ENCODE peak calls at places on chromosomes 6 and 20, in eight cellular contexts. One of them, this sample, is unnamed.

GRCh38 chr6:63527658-63528514 is 44.4 kb upstream of the LOC128125822 start:
- DNase-seq in mucosa of descending colon: no peak
- DNase-seq in fibroblast of lung: peak; percentile 99
- DNase-seq in MM.1S: no peak
- DNase-seq in Caco-2: no peak
- DNase-seq in heart right ventricle: no peak
- DNase-seq in small intestine: peak; percentile 71
- DNase-seq in ovary: no peak
- DNase-seq in this sample: no peak

GRCh38 chr20:35731862-35732643 is 10.0 kb downstream of the RBM39 start:
- DNase-seq in Caco-2: no peak
- DNase-seq in small intestine: no peak
- DNase-seq in mucosa of descending colon: no peak
- DNase-seq in ovary: no peak
- DNase-seq in fibroblast of lung: no peak
- DNase-seq in heart right ventricle: no peak
- DNase-seq in MM.1S: no peak
- DNase-seq in this sample: no peak

GRCh38 chr6:56370127-56370540 is 122.8 kb upstream of the COL21A1 start:
- DNase-seq in ovary: no peak
- DNase-seq in Caco-2: peak; percentile 81
- DNase-seq in mucosa of descending colon: peak; percentile 71
- DNase-seq in small intestine: peak; percentile 86
- DNase-seq in MM.1S: no peak
- DNase-seq in fibroblast of lung: peak; percentile 25
- DNase-seq in heart right ventricle: peak; percentile 72
- DNase-seq in this sample: no peak

GRCh38 chr6:151005896-151006632 is 140.6 kb downstream of the MTHFD1L start:
- DNase-seq in heart right ventricle: no peak
- DNase-seq in small intestine: no peak
- DNase-seq in fibroblast of lung: no peak
- DNase-seq in ovary: no peak
- DNase-seq in mucosa of descending colon: no peak
- DNase-seq in MM.1S: no peak
- DNase-seq in Caco-2: no peak
- DNase-seq in this sample: no peak

GRCh38 chr6:35382015-35382414 is 39.7 kb downstream of the PPARD start:
- DNase-seq in small intestine: no peak
- DNase-seq in MM.1S: no peak
- DNase-seq in fibroblast of lung: no peak
- DNase-seq in Caco-2: no peak
- DNase-seq in ovary: no peak
- DNase-seq in heart right ventricle: no peak
- DNase-seq in mucosa of descending colon: no peak
- DNase-seq in this sample: no peak

GRCh38 chr6:127030841-127031240 is 87.6 kb upstream of the RSPO3 start:
- DNase-seq in MM.1S: no peak
- DNase-seq in heart right ventricle: no peak
- DNase-seq in mucosa of descending colon: no peak
- DNase-seq in small intestine: no peak
- DNase-seq in ovary: no peak
- DNase-seq in Caco-2: no peak
- DNase-seq in fibroblast of lung: no peak
- DNase-seq in this sample: no peak

GRCh38 chr6:154404791-154405400 is 48.3 kb upstream of the IPCEF1 start:
- DNase-seq in fibroblast of lung: peak; percentile 68
- DNase-seq in heart right ventricle: no peak
- DNase-seq in small intestine: no peak
- DNase-seq in mucosa of descending colon: no peak
- DNase-seq in Caco-2: no peak
- DNase-seq in MM.1S: no peak
- DNase-seq in ovary: peak; percentile 17
- DNase-seq in this sample: no peak

GRCh38 chr6:138159246-138159645 is 2.5 kb upstream of the ARFGEF3 start:
- DNase-seq in small intestine: no peak
- DNase-seq in Caco-2: no peak
- DNase-seq in mucosa of descending colon: no peak
- DNase-seq in MM.1S: no peak
- DNase-seq in ovary: no peak
- DNase-seq in fibroblast of lung: no peak
- DNase-seq in heart right ventricle: no peak
- DNase-seq in this sample: no peak

GRCh38 chr6:33298773-33299236 is at the start of gene RGL2:
- DNase-seq in mucosa of descending colon: peak; percentile 87
- DNase-seq in Caco-2: peak; percentile 47
- DNase-seq in heart right ventricle: peak; percentile 94
- DNase-seq in fibroblast of lung: peak; percentile 55
- DNase-seq in ovary: peak; percentile 85
- DNase-seq in MM.1S: peak; percentile 67
- DNase-seq in small intestine: peak; percentile 67
- DNase-seq in this sample: peak; percentile 54

GRCh38 chr6:35044771-35045275 is 96.3 kb downstream of the TCP11 start:
- DNase-seq in heart right ventricle: no peak
- DNase-seq in small intestine: peak; percentile 17
- DNase-seq in fibroblast of lung: no peak
- DNase-seq in ovary: no peak
- DNase-seq in mucosa of descending colon: peak; percentile 30
- DNase-seq in Caco-2: no peak
- DNase-seq in MM.1S: no peak
- DNase-seq in this sample: no peak

GRCh38 chr6:82067021-82067420 is 180.5 kb downstream of the IBTK start:
- DNase-seq in ovary: no peak
- DNase-seq in Caco-2: no peak
- DNase-seq in small intestine: no peak
- DNase-seq in fibroblast of lung: peak; percentile 21
- DNase-seq in mucosa of descending colon: no peak
- DNase-seq in heart right ventricle: peak; percentile 28
- DNase-seq in MM.1S: peak; percentile 89
- DNase-seq in this sample: no peak

GRCh38 chr6:144007779-144008500 is at the start of gene PLAGL1:
- DNase-seq in MM.1S: no peak
- DNase-seq in heart right ventricle: peak; percentile 59
- DNase-seq in ovary: peak; percentile 57
- DNase-seq in mucosa of descending colon: peak; percentile 82
- DNase-seq in Caco-2: no peak
- DNase-seq in fibroblast of lung: peak; percentile 61
- DNase-seq in small intestine: peak; percentile 24
- DNase-seq in this sample: peak; percentile 38

GRCh38 chr20:9392892-9393857 is 121.2 kb upstream of the LAMP5 start:
- DNase-seq in heart right ventricle: peak; percentile 62
- DNase-seq in Caco-2: peak; percentile 65
- DNase-seq in MM.1S: peak; percentile 63
- DNase-seq in mucosa of descending colon: peak; percentile 54
- DNase-seq in small intestine: peak; percentile 71
- DNase-seq in fibroblast of lung: peak; percentile 81
- DNase-seq in ovary: peak; percentile 19
- DNase-seq in this sample: no peak

GRCh38 chr20:50484271-50484976 is 25.8 kb upstream of the PTPN1 start:
- DNase-seq in heart right ventricle: no peak
- DNase-seq in Caco-2: no peak
- DNase-seq in fibroblast of lung: no peak
- DNase-seq in MM.1S: no peak
- DNase-seq in ovary: no peak
- DNase-seq in mucosa of descending colon: no peak
- DNase-seq in small intestine: peak; percentile 21
- DNase-seq in this sample: no peak
- H3K4me3 ChIP-seq in heart right ventricle: peak overlapping the region; percentile 50
- H3K4me3 ChIP-seq in Caco-2: no peak overlapping the region
- H3K4me3 ChIP-seq in fibroblast of lung: no peak overlapping the region
- H3K4me3 ChIP-seq in MM.1S: no peak overlapping the region
- H3K4me3 ChIP-seq in ovary: peak overlapping the region; percentile 35
- H3K4me3 ChIP-seq in mucosa of descending colon: no peak overlapping the region
- H3K4me3 ChIP-seq in small intestine: no peak overlapping the region
- H3K4me3 ChIP-seq in this sample: peak overlapping the region; percentile 89

DNA sequence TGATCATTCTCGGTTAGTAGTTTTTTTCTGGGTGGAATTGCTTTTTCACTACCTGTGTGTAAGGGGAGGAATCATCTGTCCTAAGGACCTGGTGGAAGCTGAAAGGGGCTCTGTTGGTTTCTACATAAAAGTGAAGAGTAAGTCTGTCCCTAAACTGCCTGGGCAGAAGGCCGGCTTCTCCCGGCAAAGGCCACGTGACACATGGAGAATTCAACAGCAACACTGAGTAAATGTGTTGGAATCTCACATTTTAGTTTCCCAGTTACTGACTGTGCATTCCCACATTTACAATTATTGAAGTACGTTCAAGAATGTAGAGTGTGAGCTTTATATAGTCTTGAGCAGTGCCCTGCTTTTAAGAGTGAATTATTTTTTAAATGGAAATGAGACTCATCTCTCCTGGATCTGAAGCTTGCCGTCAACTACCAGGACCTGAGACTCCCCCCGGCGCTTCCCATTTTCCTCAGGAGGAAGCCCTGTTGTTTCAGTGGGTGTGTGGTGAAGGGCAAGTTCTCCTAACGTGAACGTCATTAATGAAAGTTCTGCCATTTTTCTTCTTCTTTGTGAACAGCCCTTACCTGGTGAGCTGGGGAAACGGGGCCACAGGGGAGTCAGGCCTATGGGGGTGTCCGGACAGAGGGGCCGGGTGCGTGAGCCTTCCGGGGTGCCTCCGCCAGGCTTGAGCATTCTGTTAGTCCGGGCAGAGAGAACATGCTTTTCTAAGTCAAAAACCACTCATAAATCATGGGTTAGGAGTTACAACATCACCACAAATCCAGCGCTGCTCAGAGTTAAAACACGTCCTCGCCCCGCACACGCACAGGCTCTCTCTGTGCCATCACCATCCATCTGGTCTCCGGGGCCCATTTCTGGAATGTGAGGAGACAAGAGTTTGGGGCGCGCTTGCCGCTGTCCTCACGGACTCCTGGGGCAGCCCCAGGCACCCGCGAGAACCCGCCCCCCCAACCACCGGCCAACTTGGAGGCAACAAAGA is 56.6 kb upstream of the SMOC2 start:
- DNase-seq in heart right ventricle: no peak
- DNase-seq in Caco-2: no peak
- DNase-seq in mucosa of descending colon: no peak
- DNase-seq in small intestine: no peak
- DNase-seq in MM.1S: no peak
- DNase-seq in ovary: no peak
- DNase-seq in fibroblast of lung: no peak
- DNase-seq in this sample: no peak
- H3K9me3 ChIP-seq in heart right ventricle: no peaks in the 10 kb centered on the region
- H3K9me3 ChIP-seq in Caco-2: peaks cover 7% of the 10 kb centered on the region
- H3K9me3 ChIP-seq in mucosa of descending colon: no peaks in the 10 kb centered on the region
- H3K9me3 ChIP-seq in small intestine: no peaks in the 10 kb centered on the region
- H3K9me3 ChIP-seq in MM.1S: no peaks in the 10 kb centered on the region
- H3K9me3 ChIP-seq in ovary: no peaks in the 10 kb centered on the region
- H3K9me3 ChIP-seq in fibroblast of lung: peaks cover 7% of the 10 kb centered on the region
- H3K9me3 ChIP-seq in this sample: peaks cover 7% of the 10 kb centered on the region

GRCh38 chr6:8738951-8739350 is 303.6 kb upstream of the SLC35B3 start:
- DNase-seq in ovary: no peak
- DNase-seq in Caco-2: no peak
- DNase-seq in fibroblast of lung: no peak
- DNase-seq in mucosa of descending colon: no peak
- DNase-seq in small intestine: no peak
- DNase-seq in heart right ventricle: no peak
- DNase-seq in MM.1S: no peak
- DNase-seq in this sample: no peak

GRCh38 chr6:8739454-8739853 is 304.1 kb upstream of the SLC35B3 start:
- DNase-seq in mucosa of descending colon: no peak
- DNase-seq in Caco-2: no peak
- DNase-seq in ovary: no peak
- DNase-seq in small intestine: no peak
- DNase-seq in MM.1S: no peak
- DNase-seq in fibroblast of lung: no peak
- DNase-seq in heart right ventricle: no peak
- DNase-seq in this sample: no peak

GRCh38 chr6:8743146-8743745 is 307.9 kb upstream of the SLC35B3 start:
- DNase-seq in mucosa of descending colon: no peak
- DNase-seq in heart right ventricle: no peak
- DNase-seq in small intestine: peak; percentile 2
- DNase-seq in ovary: no peak
- DNase-seq in MM.1S: peak; percentile 38
- DNase-seq in fibroblast of lung: no peak
- DNase-seq in Caco-2: no peak
- DNase-seq in this sample: no peak
- H3K4me3 ChIP-seq in mucosa of descending colon: no peak overlapping the region
- H3K4me3 ChIP-seq in heart right ventricle: no peak overlapping the region
- H3K4me3 ChIP-seq in small intestine: no peak overlapping the region
- H3K4me3 ChIP-seq in ovary: no peak overlapping the region
- H3K4me3 ChIP-seq in MM.1S: peak overlapping the region; percentile 58
- H3K4me3 ChIP-seq in fibroblast of lung: no peak overlapping the region
- H3K4me3 ChIP-seq in Caco-2: no peak overlapping the region
- H3K4me3 ChIP-seq in this sample: peak overlapping the region; percentile 58

GRCh38 chr6:111274593-111275217 is 187.4 kb downstream of the SLC16A10 start:
- DNase-seq in mucosa of descending colon: no peak
- DNase-seq in Caco-2: no peak
- DNase-seq in heart right ventricle: no peak
- DNase-seq in small intestine: no peak
- DNase-seq in fibroblast of lung: peak; percentile 29
- DNase-seq in ovary: no peak
- DNase-seq in MM.1S: no peak
- DNase-seq in this sample: no peak

GRCh38 chr6:111276335-111276734 is 189.0 kb downstream of the SLC16A10 start:
- DNase-seq in MM.1S: no peak
- DNase-seq in Caco-2: no peak
- DNase-seq in small intestine: no peak
- DNase-seq in mucosa of descending colon: no peak
- DNase-seq in ovary: no peak
- DNase-seq in heart right ventricle: no peak
- DNase-seq in fibroblast of lung: no peak
- DNase-seq in this sample: no peak

GRCh38 chr6:111277819-111278218 is 190.5 kb downstream of the SLC16A10 start:
- DNase-seq in MM.1S: no peak
- DNase-seq in heart right ventricle: no peak
- DNase-seq in Caco-2: no peak
- DNase-seq in mucosa of descending colon: no peak
- DNase-seq in ovary: no peak
- DNase-seq in small intestine: peak; percentile 52
- DNase-seq in fibroblast of lung: no peak
- DNase-seq in this sample: no peak

GRCh38 chr6:111278738-111279137 is 191.4 kb downstream of the SLC16A10 start:
- DNase-seq in ovary: no peak
- DNase-seq in Caco-2: no peak
- DNase-seq in MM.1S: no peak
- DNase-seq in fibroblast of lung: no peak
- DNase-seq in small intestine: peak; percentile 68
- DNase-seq in heart right ventricle: no peak
- DNase-seq in mucosa of descending colon: no peak
- DNase-seq in this sample: no peak

GRCh38 chr6:111276736-111277135 is 189.4 kb downstream of the SLC16A10 start:
- DNase-seq in Caco-2: peak; percentile 87
- DNase-seq in fibroblast of lung: no peak
- DNase-seq in mucosa of descending colon: no peak
- DNase-seq in ovary: no peak
- DNase-seq in heart right ventricle: no peak
- DNase-seq in MM.1S: no peak
- DNase-seq in small intestine: no peak
- DNase-seq in this sample: no peak
- H3K9me3 ChIP-seq in Caco-2: peaks cover 5% of the 10 kb centered on the region
- H3K9me3 ChIP-seq in fibroblast of lung: no peaks in the 10 kb centered on the region
- H3K9me3 ChIP-seq in mucosa of descending colon: peaks cover 11% of the 10 kb centered on the region
- H3K9me3 ChIP-seq in ovary: no peaks in the 10 kb centered on the region
- H3K9me3 ChIP-seq in heart right ventricle: peaks cover 27% of the 10 kb centered on the region
- H3K9me3 ChIP-seq in MM.1S: no peaks in the 10 kb centered on the region
- H3K9me3 ChIP-seq in small intestine: no peaks in the 10 kb centered on the region
- H3K9me3 ChIP-seq in this sample: peaks cover 18% of the 10 kb centered on the region

This sample was measured in CD4-positive, CD25-positive, alpha-beta regulatory T cell.